ENCODE peak calls at places on chromosome 1, in five cellular contexts. One of them, this sample, is unnamed.

GRCh38 chr1:206419783-206420182 is 50.5 kb upstream of the IKBKE start:
- DNase-seq in adipocyte: peak; percentile 59
- DNase-seq in foreskin keratinocyte: peak; percentile 61
- DNase-seq in colonic mucosa: no peak
- DNase-seq in GM23338: no peak
- DNase-seq in this sample: peak; percentile 26

GRCh38 chr1:56287736-56288135 is 291.6 kb downstream of the PLPP3 start:
- DNase-seq in adipocyte: no peak
- DNase-seq in foreskin keratinocyte: no peak
- DNase-seq in colonic mucosa: no peak
- DNase-seq in GM23338: no peak
- DNase-seq in this sample: no peak

GRCh38 chr1:234758851-234759250 is 148.9 kb upstream of the IRF2BP2 start:
- DNase-seq in adipocyte: no peak
- DNase-seq in foreskin keratinocyte: no peak
- DNase-seq in colonic mucosa: no peak
- DNase-seq in GM23338: no peak
- DNase-seq in this sample: no peak

GRCh38 chr1:221098462-221099406 is 219.5 kb downstream of the HLX start:
- DNase-seq in adipocyte: peak; percentile 32
- DNase-seq in foreskin keratinocyte: no peak
- DNase-seq in colonic mucosa: no peak
- DNase-seq in GM23338: no peak
- DNase-seq in this sample: no peak

GRCh38 chr1:110785055-110785454 is 87.9 kb upstream of the CD53 start:
- DNase-seq in adipocyte: no peak
- DNase-seq in foreskin keratinocyte: no peak
- DNase-seq in colonic mucosa: no peak
- DNase-seq in GM23338: no peak
- DNase-seq in this sample: no peak

GRCh38 chr1:83626603-83627002 is 372.3 kb downstream of the TTLL7 start:
- DNase-seq in adipocyte: no peak
- DNase-seq in foreskin keratinocyte: no peak
- DNase-seq in colonic mucosa: no peak
- DNase-seq in GM23338: no peak
- DNase-seq in this sample: no peak

GRCh38 chr1:184973308-184974085 is 811 bp downstream of the NIBAN1 start:
- DNase-seq in adipocyte: peak; percentile 88
- DNase-seq in foreskin keratinocyte: no peak
- DNase-seq in colonic mucosa: peak; percentile 34
- DNase-seq in GM23338: peak; percentile 68
- DNase-seq in this sample: no peak

GRCh38 chr1:154736840-154737239 is 128.9 kb upstream of the ADAR start:
- DNase-seq in adipocyte: no peak
- DNase-seq in foreskin keratinocyte: no peak
- DNase-seq in colonic mucosa: no peak
- DNase-seq in GM23338: no peak
- DNase-seq in this sample: no peak

GRCh38 chr1:42737257-42737656 is 2.8 kb downstream of the CLDN19 start:
- DNase-seq in adipocyte: no peak
- DNase-seq in foreskin keratinocyte: no peak
- DNase-seq in colonic mucosa: peak; percentile 74
- DNase-seq in GM23338: no peak
- DNase-seq in this sample: no peak

GRCh38 chr1:64848136-64848535 is 103.3 kb downstream of the RAVER2 start:
- DNase-seq in adipocyte: no peak
- DNase-seq in foreskin keratinocyte: no peak
- DNase-seq in colonic mucosa: no peak
- DNase-seq in GM23338: no peak
- DNase-seq in this sample: no peak

GRCh38 chr1:63545780-63546179 is 22.5 kb downstream of the EFCAB7 start:
- DNase-seq in adipocyte: peak; percentile 49
- DNase-seq in foreskin keratinocyte: peak; percentile 42
- DNase-seq in colonic mucosa: no peak
- DNase-seq in GM23338: no peak
- DNase-seq in this sample: no peak

GRCh38 chr1:231500666-231501065 is 27.8 kb upstream of the TSNAX start:
- DNase-seq in adipocyte: no peak
- DNase-seq in foreskin keratinocyte: no peak
- DNase-seq in colonic mucosa: no peak
- DNase-seq in GM23338: no peak
- DNase-seq in this sample: no peak

GRCh38 chr1:155834296-155834926 is 22.6 kb downstream of the GON4L start:
- DNase-seq in adipocyte: peak; percentile 55
- DNase-seq in foreskin keratinocyte: no peak
- DNase-seq in colonic mucosa: no peak
- DNase-seq in GM23338: peak; percentile 78
- DNase-seq in this sample: peak; percentile 28

GRCh38 chr1:32954183-32954582 is 10.4 kb downstream of the RNF19B start:
- DNase-seq in adipocyte: no peak
- DNase-seq in foreskin keratinocyte: peak; percentile 91
- DNase-seq in colonic mucosa: no peak
- DNase-seq in GM23338: no peak
- DNase-seq in this sample: no peak

GRCh38 chr1:228015276-228016180 is 8.7 kb downstream of the WNT3A start:
- DNase-seq in adipocyte: peak; percentile 10
- DNase-seq in foreskin keratinocyte: peak; percentile 27
- DNase-seq in colonic mucosa: no peak
- DNase-seq in GM23338: no peak
- DNase-seq in this sample: peak; percentile 1

GRCh38 chr1:16018749-16019515 is 1.1 kb upstream of the HSPB7 start:
- DNase-seq in adipocyte: no peak
- DNase-seq in foreskin keratinocyte: no peak
- DNase-seq in colonic mucosa: no peak
- DNase-seq in GM23338: no peak
- DNase-seq in this sample: no peak

GRCh38 chr1:121458291-121459048 is 273.7 kb downstream of the SRGAP2C start:
- DNase-seq in adipocyte: peak; percentile 4
- DNase-seq in foreskin keratinocyte: no peak
- DNase-seq in colonic mucosa: no peak
- DNase-seq in GM23338: no peak
- DNase-seq in this sample: no peak

GRCh38 chr1:213657879-213658278 is 329.9 kb upstream of the PROX1 start:
- DNase-seq in adipocyte: no peak
- DNase-seq in foreskin keratinocyte: no peak
- DNase-seq in colonic mucosa: no peak
- DNase-seq in GM23338: no peak
- DNase-seq in this sample: no peak

GRCh38 chr1:167599839-167600581 is 30.0 kb upstream of the RCSD1 start:
- DNase-seq in adipocyte: peak; percentile 56
- DNase-seq in foreskin keratinocyte: peak; percentile 9
- DNase-seq in colonic mucosa: peak; percentile 27
- DNase-seq in GM23338: no peak
- DNase-seq in this sample: no peak

GRCh38 chr1:205434738-205435137 is 12.9 kb upstream of the LEMD1 start:
- DNase-seq in adipocyte: no peak
- DNase-seq in foreskin keratinocyte: no peak
- DNase-seq in colonic mucosa: no peak
- DNase-seq in GM23338: no peak
- DNase-seq in this sample: no peak

GRCh38 chr1:38512789-38513188 is 346.8 kb downstream of the RRAGC start:
- DNase-seq in adipocyte: no peak
- DNase-seq in foreskin keratinocyte: peak; percentile 9
- DNase-seq in colonic mucosa: no peak
- DNase-seq in GM23338: no peak
- DNase-seq in this sample: no peak

GRCh38 chr1:103416681-103417318 is 108.7 kb upstream of the RNPC3 start:
- DNase-seq in adipocyte: no peak
- DNase-seq in foreskin keratinocyte: no peak
- DNase-seq in colonic mucosa: no peak
- DNase-seq in GM23338: peak; percentile 9
- DNase-seq in this sample: peak; percentile 14

GRCh38 chr1:29806646-29807319 is 570.5 kb downstream of the PTPRU start:
- DNase-seq in adipocyte: no peak
- DNase-seq in foreskin keratinocyte: no peak
- DNase-seq in colonic mucosa: no peak
- DNase-seq in GM23338: no peak
- DNase-seq in this sample: no peak

GRCh38 chr1:51444096-51444495 is 75.0 kb downstream of the EPS15 start:
- DNase-seq in adipocyte: peak; percentile 47
- DNase-seq in foreskin keratinocyte: no peak
- DNase-seq in colonic mucosa: no peak
- DNase-seq in GM23338: no peak
- DNase-seq in this sample: no peak

GRCh38 chr1:167517535-167518330 is 596 bp downstream of the CD247 start:
- DNase-seq in adipocyte: no peak
- DNase-seq in foreskin keratinocyte: no peak
- DNase-seq in colonic mucosa: no peak
- DNase-seq in GM23338: no peak
- DNase-seq in this sample: no peak

GRCh38 chr1:229848762-229849677 is 218.0 kb upstream of the GALNT2 start:
- DNase-seq in adipocyte: peak; percentile 15
- DNase-seq in foreskin keratinocyte: no peak
- DNase-seq in colonic mucosa: no peak
- DNase-seq in GM23338: peak; percentile 73
- DNase-seq in this sample: no peak

GRCh38 chr1:147168626-147169058 is 3.6 kb downstream of the PRKAB2 start:
- DNase-seq in adipocyte: peak; percentile 56
- DNase-seq in foreskin keratinocyte: no peak
- DNase-seq in colonic mucosa: peak; percentile 81
- DNase-seq in GM23338: no peak
- DNase-seq in this sample: no peak

GRCh38 chr1:230706887-230707731 is 6.8 kb downstream of the AGT start:
- DNase-seq in adipocyte: no peak
- DNase-seq in foreskin keratinocyte: no peak
- DNase-seq in colonic mucosa: no peak
- DNase-seq in GM23338: no peak
- DNase-seq in this sample: no peak

GRCh38 chr1:56068210-56068609 is 511.2 kb downstream of the PLPP3 start:
- DNase-seq in adipocyte: no peak
- DNase-seq in foreskin keratinocyte: no peak
- DNase-seq in colonic mucosa: no peak
- DNase-seq in GM23338: no peak
- DNase-seq in this sample: no peak

GRCh38 chr1:243970077-243970476 is 81.0 kb upstream of the ZBTB18 start:
- DNase-seq in adipocyte: no peak
- DNase-seq in foreskin keratinocyte: no peak
- DNase-seq in colonic mucosa: no peak
- DNase-seq in GM23338: no peak
- DNase-seq in this sample: no peak

GRCh38 chr1:235670157-235670776 is 20.7 kb upstream of the GNG4 start:
- DNase-seq in adipocyte: no peak
- DNase-seq in foreskin keratinocyte: peak; percentile 8
- DNase-seq in colonic mucosa: no peak
- DNase-seq in GM23338: peak; percentile 65
- DNase-seq in this sample: no peak

DNA sequence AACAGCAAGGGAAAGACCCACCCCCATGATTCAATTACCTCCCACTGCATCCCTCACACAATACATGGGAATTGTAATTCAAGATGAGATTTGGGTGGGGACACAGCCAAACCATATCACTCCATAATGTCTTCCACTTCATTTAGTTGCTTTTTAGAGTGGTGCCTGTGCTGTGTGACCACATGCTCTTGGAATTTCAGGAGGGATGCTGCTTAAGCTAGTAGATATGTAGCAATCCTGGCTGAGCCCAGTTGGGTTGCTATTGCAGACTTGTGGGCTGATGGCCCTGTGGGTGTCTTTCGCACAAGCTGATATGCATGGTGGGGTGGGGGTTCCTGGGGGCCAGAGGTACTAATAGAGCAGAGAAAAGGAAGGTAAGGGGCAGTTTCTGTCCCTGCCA is 160.4 kb upstream of the SYT6 start:
- DNase-seq in adipocyte: peak; percentile 19
- DNase-seq in foreskin keratinocyte: no peak
- DNase-seq in colonic mucosa: no peak
- DNase-seq in GM23338: no peak
- DNase-seq in this sample: no peak
- H3K27me3 ChIP-seq in adipocyte: no peaks in the 10 kb centered on the region
- H3K27me3 ChIP-seq in foreskin keratinocyte: no peaks in the 10 kb centered on the region
- H3K27me3 ChIP-seq in colonic mucosa: no peaks in the 10 kb centered on the region
- H3K27me3 ChIP-seq in GM23338: no peaks in the 10 kb centered on the region
- H3K27me3 ChIP-seq in this sample: no peaks in the 10 kb centered on the region

GRCh38 chr1:23393706-23394105 is 24.1 kb upstream of the ZNF436 start:
- DNase-seq in adipocyte: peak; percentile 10
- DNase-seq in foreskin keratinocyte: no peak
- DNase-seq in colonic mucosa: no peak
- DNase-seq in GM23338: no peak
- DNase-seq in this sample: no peak
- H3K27me3 ChIP-seq in adipocyte: no peaks in the 10 kb centered on the region
- H3K27me3 ChIP-seq in foreskin keratinocyte: no peaks in the 10 kb centered on the region
- H3K27me3 ChIP-seq in colonic mucosa: no peaks in the 10 kb centered on the region
- H3K27me3 ChIP-seq in GM23338: peaks cover 88% of the 10 kb centered on the region
- H3K27me3 ChIP-seq in this sample: no peaks in the 10 kb centered on the region

GRCh38 chr1:2050482-2050792 is 226 bp downstream of the PRKCZ start:
- DNase-seq in adipocyte: no peak
- DNase-seq in foreskin keratinocyte: no peak
- DNase-seq in colonic mucosa: no peak
- DNase-seq in GM23338: peak; percentile 55
- DNase-seq in this sample: no peak
- H3K27me3 ChIP-seq in adipocyte: peaks cover 27% of the 10 kb centered on the region
- H3K27me3 ChIP-seq in foreskin keratinocyte: no peaks in the 10 kb centered on the region
- H3K27me3 ChIP-seq in colonic mucosa: peaks cover 4% of the 10 kb centered on the region
- H3K27me3 ChIP-seq in GM23338: no peaks in the 10 kb centered on the region
- H3K27me3 ChIP-seq in this sample: peaks cover 28% of the 10 kb centered on the region

DNA sequence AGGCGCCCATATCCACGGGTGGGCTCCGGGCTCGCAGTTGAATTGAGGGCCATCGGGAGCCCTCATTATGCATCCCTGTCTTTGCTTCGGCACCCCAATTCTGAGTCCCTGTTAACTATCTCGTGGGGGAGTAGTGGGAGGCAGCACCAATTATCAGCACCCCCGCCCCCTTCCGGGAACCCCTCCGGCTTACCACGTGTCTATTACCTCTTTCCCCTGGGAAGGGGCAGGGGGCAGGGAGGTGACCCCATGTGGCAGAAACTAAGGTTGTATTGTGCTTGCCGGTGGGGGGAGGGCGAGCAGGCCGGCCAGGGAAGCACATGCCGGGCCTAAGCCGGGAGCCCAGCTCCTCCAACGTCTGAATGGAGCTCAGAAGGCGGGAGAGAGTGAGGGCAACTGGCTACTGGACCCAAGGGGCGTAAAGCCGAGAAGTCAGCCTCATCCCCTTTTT is 1.0 kb downstream of the LIN28A start:
- DNase-seq in adipocyte: no peak
- DNase-seq in foreskin keratinocyte: no peak
- DNase-seq in colonic mucosa: no peak
- DNase-seq in GM23338: peak; percentile 66
- DNase-seq in this sample: no peak
- H3K27me3 ChIP-seq in adipocyte: peaks cover 70% of the 10 kb centered on the region
- H3K27me3 ChIP-seq in foreskin keratinocyte: peaks cover 82% of the 10 kb centered on the region
- H3K27me3 ChIP-seq in colonic mucosa: peaks cover 43% of the 10 kb centered on the region
- H3K27me3 ChIP-seq in GM23338: no peaks in the 10 kb centered on the region
- H3K27me3 ChIP-seq in this sample: peaks cover 37% of the 10 kb centered on the region

This sample was measured in BJ.